ENCODE peak calls at places on chromosomes 11 and 22, in nine cellular contexts. E is choroid plexus epithelial cell, V is tibial artery, W is fibroblast of lung, Q is left lung, J is fibroblast of pulmonary artery, I is dorsolateral prefrontal cortex, C is upper lobe of right lung, F is cardiac fibroblast. G is an unnamed sample.

GRCh38 chr11:126628790-126629621 is 273.5 kb downstream of the ST3GAL4 start:
- DNase-seq in F (no peak), W (no peak), C (no peak), V (no peak), Q (no peak), E (no peak), J (no peak), I (peak), G (no peak)

GRCh38 chr11:117414724-117415123 is 87.1 kb downstream of the CEP164 start:
- DNase-seq in F (no peak), I (no peak), J (no peak), V (no peak), E (no peak), Q (no peak), W (no peak), C (no peak), G (no peak)

GRCh38 chr11:113444469-113445122 is 30.6 kb downstream of the DRD2 start:
- DNase-seq in W (no peak), F (no peak), C (no peak), J (no peak), E (no peak), I (no peak), Q (no peak), V (no peak), G (no peak)

GRCh38 chr11:96219981-96220623 is 122.9 kb downstream of the MAML2 start:
- DNase-seq in E (peak), J (peak), W (peak), V (peak), F (peak), I (no peak), C (no peak), Q (no peak), G (peak)

GRCh38 chr11:73330569-73331093 is 22.6 kb downstream of the ARHGEF17 start:
- DNase-seq in V (no peak), F (peak), I (no peak), E (peak), Q (no peak), J (peak), W (peak), C (no peak), G (no peak)

GRCh38 chr11:16454284-16454683 is 97.9 kb upstream of the SOX6 start:
- DNase-seq in W (no peak), I (no peak), Q (no peak), F (no peak), E (no peak), C (no peak), V (no peak), J (no peak), G (peak)

GRCh38 chr11:47756208-47756607 is 10.9 kb downstream of the FNBP4 start:
- DNase-seq in V (no peak), J (no peak), I (no peak), W (no peak), C (no peak), Q (no peak), F (no peak), E (no peak), G (no peak)

GRCh38 chr11:96124155-96124554 is 200.2 kb upstream of the MTMR2 start:
- DNase-seq in Q (no peak), J (no peak), E (no peak), C (no peak), V (no peak), W (no peak), F (no peak), I (no peak), G (peak)

GRCh38 chr22:50691521-50691920 is 18.9 kb downstream of the SHANK3 start:
- DNase-seq in Q (no peak), C (no peak), I (no peak), W (peak), E (peak), J (peak), V (no peak), F (peak), G (peak)

GRCh38 chr11:122772945-122773344 is 65.4 kb upstream of the CRTAM start:
- DNase-seq in Q (no peak), J (peak), W (peak), C (no peak), I (no peak), F (peak), E (peak), V (no peak), G (no peak)

GRCh38 chr22:39134366-39135091 is 18.0 kb downstream of the CBX7 start:
- DNase-seq in C (no peak), J (no peak), F (no peak), W (no peak), I (no peak), V (peak), E (no peak), Q (peak), G (no peak)

GRCh38 chr11:121416909-121417567 is 35.1 kb upstream of the SORL1 start:
- DNase-seq in C (peak), J (peak), Q (peak), F (peak), I (no peak), V (peak), E (peak), W (peak), G (peak)

GRCh38 chr11:6654281-6655019 is 1.2 kb downstream of the DCHS1 start:
- DNase-seq in V (no peak), J (no peak), I (no peak), E (no peak), C (no peak), F (no peak), W (no peak), Q (no peak), G (no peak)

GRCh38 chr22:50084570-50084969 is 656 bp downstream of the MLC1 start:
- DNase-seq in C (no peak), I (no peak), Q (no peak), J (no peak), E (no peak), F (no peak), W (no peak), V (no peak), G (no peak)

GRCh38 chr11:84383571-84383970 is 1097.4 kb upstream of the CCDC90B start:
- DNase-seq in V (no peak), C (no peak), J (peak), Q (no peak), E (peak), F (peak), I (no peak), W (no peak), G (no peak)

GRCh38 chr22:36432592-36433317 is 45.0 kb upstream of the MYH9 start:
- DNase-seq in E (peak), V (no peak), C (no peak), F (no peak), J (peak), Q (no peak), I (no peak), W (no peak), G (no peak)

GRCh38 chr11:71568707-71569349 is 3.5 kb downstream of the KRTAP5-10 start:
- DNase-seq in V (no peak), C (no peak), I (no peak), F (peak), Q (no peak), J (peak), E (peak), W (peak), G (peak)

GRCh38 chr11:100719809-100720221 is 32.7 kb downstream of the ARHGAP42 start:
- DNase-seq in J (peak), I (no peak), F (peak), V (peak), W (peak), Q (no peak), C (no peak), E (peak), G (peak)

GRCh38 chr11:123451183-123451907 is 21.3 kb downstream of the GRAMD1B start:
- DNase-seq in W (no peak), E (no peak), Q (no peak), V (no peak), C (no peak), I (no peak), F (no peak), J (peak), G (no peak)

GRCh38 chr11:130522284-130522961 is 74.0 kb downstream of the ADAMTS15 start:
- DNase-seq in V (peak), I (peak), Q (peak), F (peak), C (peak), J (peak), E (peak), W (peak), G (peak)

GRCh38 chr11:85481862-85482261 is 145.3 kb downstream of the DLG2 start:
- DNase-seq in E (no peak), J (no peak), F (no peak), C (no peak), I (no peak), V (peak), W (no peak), Q (no peak), G (no peak)

GRCh38 chr11:22304337-22304961 is 33.7 kb upstream of the SLC17A6 start:
- DNase-seq in W (peak), J (peak), C (no peak), F (peak), E (peak), V (no peak), I (no peak), Q (no peak), G (peak)

GRCh38 chr11:100004541-100004940 is 682.5 kb upstream of the ARHGAP42 start:
- DNase-seq in C (no peak), I (no peak), Q (no peak), J (peak), W (no peak), F (no peak), E (peak), V (no peak), G (peak)

GRCh38 chr22:19430890-19431541 is 517 bp downstream of the HIRA start:
- DNase-seq in Q (peak), J (peak), E (peak), C (peak), W (peak), F (peak), I (no peak), V (no peak), G (peak)

GRCh38 chr11:108620958-108621772 is 27.6 kb upstream of the EXPH5 start:
- DNase-seq in J (no peak), F (peak), C (no peak), I (no peak), W (no peak), V (no peak), Q (no peak), E (peak), G (peak)

GRCh38 chr11:108752297-108752751 is 87.5 kb downstream of the DDX10 start:
- DNase-seq in V (no peak), W (no peak), C (no peak), E (no peak), F (peak), J (no peak), I (no peak), Q (no peak), G (peak)

GRCh38 chr11:44905131-44905866 is 45.4 kb downstream of the TP53I11 start:
- DNase-seq in W (no peak), J (no peak), I (no peak), F (no peak), C (no peak), Q (no peak), V (no peak), E (no peak), G (peak)
- TF ChIP-seq CTCF in W (no peak), J (no peak), I (no peak), F (no peak), C (no peak), Q (no peak), V (no peak), E (no peak), G (no peak)

GRCh38 chr11:9082575-9082974 is 8.8 kb downstream of the SCUBE2 start:
- DNase-seq in I (no peak), W (no peak), F (no peak), C (no peak), E (no peak), J (no peak), Q (no peak), V (no peak), G (no peak)
- H3K4me3 ChIP-seq in I (no peak), W (no peak), F (no peak), C (no peak), E (no peak), J (no peak), Q (no peak), V (no peak), G (no peak)

DNA sequence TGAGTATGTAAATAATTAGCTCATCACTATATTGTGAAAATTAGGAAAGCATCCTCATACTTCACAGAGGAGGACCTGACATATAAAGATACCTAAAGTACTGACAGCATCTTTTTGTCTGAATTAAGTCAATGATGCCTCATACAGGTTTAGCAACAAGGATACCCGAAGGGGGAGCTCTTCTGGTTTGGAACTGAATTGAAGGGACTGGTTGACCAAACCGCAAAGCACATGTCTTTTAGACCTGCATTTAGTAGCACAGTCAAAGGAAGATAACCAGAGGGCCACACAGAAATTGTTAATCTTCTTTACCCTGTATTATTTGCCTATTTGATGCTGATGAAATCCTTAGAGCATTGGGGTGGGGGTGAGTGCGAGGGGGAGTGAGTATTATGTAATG is 12.9 kb upstream of the WT1 start:
- DNase-seq in E (peak), W (no peak), I (no peak), F (peak), C (no peak), Q (no peak), J (peak), V (no peak), G (peak)
- TF ChIP-seq CTCF in E (peak), W (peak), I (no peak), F (peak), C (no peak), Q (no peak), J (peak), V (no peak), G (peak)

DNA sequence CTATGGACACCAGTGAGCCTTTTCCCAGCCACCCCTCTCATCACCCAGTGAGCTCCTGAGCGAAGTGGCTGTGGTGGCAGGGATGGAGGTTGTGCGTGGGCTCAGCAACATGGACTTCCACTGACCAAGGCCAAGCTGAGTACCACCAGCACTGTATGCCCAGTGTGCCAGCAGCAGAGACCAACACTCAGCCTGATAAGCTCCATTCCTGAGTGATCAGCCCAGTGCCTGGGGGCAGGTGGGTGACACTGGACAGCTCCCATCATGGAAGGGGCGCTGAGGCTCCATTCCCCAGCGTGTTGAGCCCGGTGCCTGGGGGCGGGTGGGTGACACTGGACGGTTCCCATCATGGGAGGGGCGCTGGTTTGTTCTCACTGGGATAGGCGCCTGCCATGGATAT is 17.6 kb upstream of the CD81 start:
- DNase-seq in E (no peak), C (peak), F (no peak), W (no peak), V (no peak), J (no peak), Q (no peak), I (no peak), G (no peak)
- H3K4me3 ChIP-seq in E (no peak), C (no peak), F (no peak), W (no peak), V (no peak), J (no peak), Q (no peak), I (no peak), G (no peak)

GRCh38 chr11:116145187-116145865 is 627.5 kb downstream of the BUD13 start:
- DNase-seq in J (no peak), V (no peak), W (no peak), F (no peak), E (no peak), I (no peak), C (no peak), Q (no peak), G (no peak)
- TF ChIP-seq CTCF in J (no peak), V (no peak), W (no peak), F (no peak), E (no peak), I (no peak), C (no peak), Q (no peak), G (no peak)

GRCh38 chr22:40595497-40596234 is 40.9 kb downstream of the MRTFA start:
- DNase-seq in J (peak), F (peak), I (no peak), V (no peak), E (no peak), Q (no peak), W (no peak), C (no peak), G (no peak)

GRCh38 chr22:40594346-40594745 is 42.2 kb downstream of the MRTFA start:
- DNase-seq in J (no peak), F (no peak), E (no peak), W (no peak), Q (no peak), C (no peak), I (no peak), V (no peak), G (no peak)

GRCh38 chr22:40593460-40594273 is 42.9 kb downstream of the MRTFA start:
- DNase-seq in I (no peak), V (no peak), E (no peak), C (no peak), F (no peak), Q (no peak), J (no peak), W (no peak), G (no peak)

GRCh38 chr22:40592352-40593113 is 44.0 kb downstream of the MRTFA start:
- DNase-seq in J (no peak), Q (no peak), E (no peak), W (no peak), C (no peak), V (no peak), F (no peak), I (no peak), G (no peak)

GRCh38 chr22:40594924-40595323 is 41.6 kb downstream of the MRTFA start:
- DNase-seq in J (peak), F (peak), C (peak), V (no peak), E (no peak), W (no peak), I (no peak), Q (no peak), G (peak)
- H3K4me3 ChIP-seq in J (no peak), F (no peak), C (no peak), V (no peak), E (no peak), W (no peak), I (no peak), Q (no peak), G (no peak)

DNA sequence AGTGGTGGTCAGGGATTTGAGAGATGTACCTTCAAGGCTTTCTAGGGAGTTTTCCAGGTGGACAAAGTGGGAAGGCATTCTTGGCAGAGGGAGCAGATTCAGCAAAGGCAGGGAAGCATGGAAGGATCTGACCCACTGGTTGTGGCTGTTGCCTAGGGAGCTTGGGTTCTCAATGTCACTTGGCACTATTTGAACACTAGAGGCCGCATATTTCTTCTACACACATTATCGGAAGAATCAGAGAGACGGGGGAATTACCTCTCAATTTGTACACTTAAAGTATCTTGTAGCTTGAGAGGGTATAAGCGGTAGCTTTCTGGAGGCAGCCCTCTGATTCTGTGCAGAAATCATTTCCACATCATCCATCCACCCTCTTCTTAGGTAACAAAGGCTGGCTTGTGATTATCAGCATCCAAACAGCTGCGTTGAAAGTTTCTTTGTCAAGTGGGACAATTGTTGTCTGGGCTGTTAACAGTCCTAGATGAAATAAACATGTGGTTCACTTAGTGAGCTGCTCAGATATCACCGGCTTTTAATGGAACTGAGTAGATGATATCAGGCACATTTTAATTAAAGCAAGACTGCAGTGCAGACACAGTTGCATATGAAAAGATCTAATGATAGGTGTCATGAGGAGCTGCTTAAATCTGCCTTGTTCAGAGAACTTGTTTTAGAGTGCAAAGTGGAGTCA is 2.6 kb downstream of the NELL1 start:
- DNase-seq in Q (no peak), W (no peak), F (peak), E (peak), J (peak), C (no peak), V (no peak), I (no peak), G (peak)
- TF ChIP-seq CTCF in Q (peak), W (peak), F (peak), E (peak), J (peak), C (no peak), V (no peak), I (peak), G (peak)

GRCh38 chr22:22908941-22909604 is 21.5 kb downstream of the IGLL5 start:
- DNase-seq in E (no peak), J (no peak), W (no peak), F (no peak), C (no peak), V (no peak), I (no peak), Q (no peak), G (no peak)

GRCh38 chr22:22907551-22908494 is 20.2 kb downstream of the IGLL5 start:
- DNase-seq in V (no peak), J (no peak), I (no peak), W (no peak), C (no peak), Q (no peak), F (no peak), E (no peak), G (no peak)

GRCh38 chr22:22909605-22910271 is 22.1 kb downstream of the IGLL5 start:
- DNase-seq in F (no peak), I (no peak), Q (no peak), V (no peak), C (no peak), E (no peak), W (no peak), J (no peak), G (no peak)

GRCh38 chr22:22908495-22908861 is 20.9 kb downstream of the IGLL5 start:
- DNase-seq in C (no peak), Q (no peak), E (no peak), V (no peak), J (no peak), I (no peak), W (no peak), F (no peak), G (no peak)

DNA sequence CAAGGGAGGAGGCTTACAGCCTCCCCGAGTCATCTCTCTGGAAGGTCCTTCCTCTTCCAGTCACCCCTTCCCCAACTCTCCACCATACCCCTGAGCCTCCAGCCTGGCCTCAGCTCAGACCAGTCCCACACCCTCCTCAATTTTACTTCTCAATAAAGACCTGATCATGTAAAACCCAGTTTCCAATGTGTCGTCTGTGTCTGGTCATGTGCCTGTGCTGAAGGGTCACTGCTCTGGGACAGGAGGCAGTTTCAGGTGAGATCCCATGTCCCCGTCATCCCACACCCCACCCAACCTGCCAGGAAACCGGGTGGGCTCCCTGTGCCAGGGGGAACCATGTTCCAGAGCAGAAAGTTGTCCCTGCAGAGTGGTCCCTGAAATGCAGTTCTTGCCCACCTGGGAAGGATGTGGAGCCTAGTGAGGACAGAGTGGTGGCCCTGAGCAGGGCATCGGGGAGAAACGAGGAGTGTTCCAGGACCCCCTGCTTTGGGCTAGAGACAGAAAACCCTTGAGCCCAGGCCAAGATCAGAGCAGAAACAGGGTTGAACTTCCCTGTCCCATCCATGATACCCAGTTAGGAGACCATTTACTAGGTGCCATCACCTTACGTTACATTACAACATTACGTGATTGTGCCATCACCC is 19.4 kb downstream of the IGLL5 start:
- DNase-seq in Q (no peak), I (no peak), W (no peak), F (no peak), J (no peak), V (no peak), E (no peak), C (no peak), G (no peak)
- H3K4me3 ChIP-seq in Q (no peak), I (no peak), W (no peak), F (no peak), J (no peak), V (no peak), E (no peak), C (no peak), G (no peak)

G was measured in bronchial epithelial cell.